ENCODE peak calls at places on chromosomes 13 and 19, in six cellular contexts. H, V, Z, K, F and C are unnamed samples.

GRCh38 chr13:73268306-73268705 is 209.5 kb downstream of the KLF5 start:
- DNase-seq in H (peak; percentile 65), V (no peak), Z (peak; percentile 57), K (no peak), F (no peak), C (no peak)

GRCh38 chr19:5338661-5339469 is 1.7 kb downstream of the PTPRS start:
- DNase-seq in H (no peak), V (peak; percentile 84), Z (no peak), K (peak; percentile 70), F (no peak), C (peak; percentile 57)

GRCh38 chr13:23574421-23574820 is 4.2 kb downstream of the TNFRSF19 start:
- DNase-seq in H (no peak), V (no peak), Z (no peak), K (no peak), F (no peak), C (no peak)

GRCh38 chr19:38266981-38267597 is 2.7 kb downstream of the SPINT2 start:
- DNase-seq in H (peak; percentile 78), V (peak; percentile 62), Z (peak; percentile 58), K (no peak), F (no peak), C (no peak)

GRCh38 chr19:15508035-15508710 is at the start of gene CYP4F22:
- DNase-seq in H (no peak), V (no peak), Z (no peak), K (no peak), F (no peak), C (no peak)

GRCh38 chr19:53977429-53977990 is 13.9 kb upstream of the CACNG6 start:
- DNase-seq in H (peak; percentile 78), V (peak; percentile 97), Z (peak; percentile 88), K (peak; percentile 92), F (peak; percentile 86), C (peak; percentile 92)

GRCh38 chr19:17052439-17052838 is 22.8 kb downstream of the HAUS8 start:
- DNase-seq in H (peak; percentile 59), V (peak; percentile 70), Z (peak; percentile 63), K (peak; percentile 58), F (peak; percentile 67), C (no peak)

GRCh38 chr13:75587679-75588078 is 38.1 kb downstream of the UCHL3 start:
- DNase-seq in H (peak; percentile 4), V (peak; percentile 86), Z (peak; percentile 4), K (peak; percentile 32), F (no peak), C (no peak)

GRCh38 chr13:41978007-41978406 is 17.1 kb upstream of the VWA8 start:
- DNase-seq in H (no peak), V (no peak), Z (no peak), K (no peak), F (no peak), C (no peak)

GRCh38 chr13:76879211-76879875 is 6.9 kb downstream of the KCTD12 start:
- DNase-seq in H (peak; percentile 70), V (no peak), Z (peak; percentile 91), K (no peak), F (no peak), C (no peak)

GRCh38 chr19:682678-683320 is 6.6 kb downstream of the FSTL3 start:
- DNase-seq in H (no peak), V (no peak), Z (no peak), K (no peak), F (no peak), C (no peak)

GRCh38 chr13:98071316-98071715 is 71.6 kb upstream of the FARP1 start:
- DNase-seq in H (no peak), V (no peak), Z (no peak), K (no peak), F (no peak), C (no peak)

GRCh38 chr19:674282-675151 is 1.7 kb upstream of the FSTL3 start:
- DNase-seq in H (no peak), V (no peak), Z (no peak), K (no peak), F (no peak), C (no peak)

GRCh38 chr19:4705413-4706131 is 18.1 kb downstream of the DPP9 start:
- DNase-seq in H (no peak), V (no peak), Z (no peak), K (no peak), F (no peak), C (no peak)

GRCh38 chr13:94596575-94596971 is 621 bp upstream of the TGDS start:
- DNase-seq in H (no peak), V (no peak), Z (no peak), K (no peak), F (no peak), C (no peak)

GRCh38 chr13:82344867-82345266 is 1537.4 kb downstream of the SLITRK1 start:
- DNase-seq in H (no peak), V (no peak), Z (no peak), K (no peak), F (no peak), C (no peak)

GRCh38 chr19:28884786-28885476 is 328.0 kb downstream of the UQCRFS1 start:
- DNase-seq in H (no peak), V (no peak), Z (no peak), K (no peak), F (no peak), C (no peak)

GRCh38 chr19:39398297-39398864 is 7.2 kb downstream of the MED29 start:
- DNase-seq in H (peak; percentile 84), V (no peak), Z (peak; percentile 92), K (no peak), F (no peak), C (no peak)

GRCh38 chr19:50333235-50333736 is 4.1 kb upstream of the KCNC3 start:
- DNase-seq in H (peak; percentile 67), V (peak; percentile 97), Z (peak; percentile 41), K (peak; percentile 96), F (peak; percentile 93), C (peak; percentile 94)

GRCh38 chr13:36992362-36992761 is 6.8 kb downstream of the ALG5 start:
- DNase-seq in H (peak; percentile 22), V (no peak), Z (peak; percentile 20), K (no peak), F (no peak), C (no peak)

GRCh38 chr13:25939961-25940687 is 111.7 kb downstream of the SHISA2 start:
- DNase-seq in H (no peak), V (no peak), Z (no peak), K (no peak), F (no peak), C (no peak)

GRCh38 chr13:102779426-102780159 is 6.0 kb upstream of the TEX30 start:
- DNase-seq in H (no peak), V (no peak), Z (no peak), K (no peak), F (no peak), C (no peak)

GRCh38 chr19:36771275-36772231 is 1.1 kb downstream of the ZNF850 start:
- DNase-seq in H (peak; percentile 87), V (peak; percentile 95), Z (peak; percentile 92), K (peak; percentile 84), F (peak; percentile 54), C (peak; percentile 43)

GRCh38 chr13:76129305-76130040 is 493.3 kb downstream of the LMO7 start:
- DNase-seq in H (no peak), V (no peak), Z (no peak), K (no peak), F (no peak), C (peak; percentile 36)

GRCh38 chr19:19506592-19506991 is 8.8 kb downstream of the TSSK6 start:
- DNase-seq in H (no peak), V (no peak), Z (no peak), K (no peak), F (no peak), C (no peak)

GRCh38 chr19:3137139-3137538 is 1.3 kb downstream of the GNA15 start:
- DNase-seq in H (no peak), V (no peak), Z (no peak), K (no peak), F (no peak), C (no peak)

GRCh38 chr13:98321356-98321755 is 144.3 kb upstream of the RNF113B start:
- DNase-seq in H (no peak), V (no peak), Z (no peak), K (no peak), F (no peak), C (no peak)

GRCh38 chr19:17379221-17379631 is 2.1 kb upstream of the PLVAP start:
- DNase-seq in H (no peak), V (peak; percentile 55), Z (no peak), K (peak; percentile 44), F (peak; percentile 63), C (no peak)

GRCh38 chr19:2529473-2529918 is 53.6 kb downstream of the GADD45B start:
- DNase-seq in H (peak; percentile 96), V (peak; percentile 77), Z (peak; percentile 99), K (no peak), F (no peak), C (no peak)

DNA sequence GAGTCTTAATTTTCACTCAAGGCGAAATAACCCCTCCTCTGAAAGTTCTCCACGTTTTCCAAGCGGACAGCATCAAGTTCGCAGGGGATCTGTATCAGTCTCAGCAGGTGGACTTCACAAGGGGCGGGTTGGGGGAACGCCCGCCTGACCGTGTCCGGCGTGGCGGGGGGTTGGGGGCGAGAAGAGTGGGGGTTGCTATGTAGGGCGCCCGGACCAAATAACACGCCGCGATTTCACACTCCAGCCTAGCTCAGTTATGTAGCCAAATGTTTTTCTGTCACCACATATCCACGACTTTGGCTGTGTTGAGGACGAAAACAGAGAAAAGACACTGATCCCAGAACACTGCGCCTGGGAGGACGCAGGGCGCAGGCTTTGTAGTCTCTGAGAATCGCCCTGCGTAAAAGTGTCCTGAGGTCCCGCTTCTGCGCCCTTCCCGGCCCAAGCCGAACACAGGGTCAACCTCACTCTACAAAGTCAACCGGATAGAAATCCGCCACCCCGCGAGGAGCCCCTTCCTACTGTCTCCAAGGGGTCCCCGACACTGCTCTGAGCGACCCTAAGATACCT is 541 bp downstream of the RUBCNL start:
- DNase-seq in H (no peak), V (peak; percentile 54), Z (peak; percentile 26), K (no peak), F (peak; percentile 62), C (no peak)
- H3K9ac ChIP-seq in H (no peak overlapping the region), V (peak overlapping the region; percentile 70), Z (peak overlapping the region; percentile 86), K (no peak overlapping the region), F (no peak overlapping the region), C (peak overlapping the region; percentile 22)

GRCh38 chr19:49097453-49098288 is 12.4 kb downstream of the SNRNP70 start:
- DNase-seq in H (peak; percentile 72), V (peak; percentile 90), Z (peak; percentile 72), K (peak; percentile 86), F (peak; percentile 90), C (peak; percentile 83)

GRCh38 chr19:49094505-49095482 is 9.5 kb downstream of the SNRNP70 start:
- DNase-seq in H (no peak), V (no peak), Z (no peak), K (no peak), F (no peak), C (no peak)

GRCh38 chr19:49091391-49092038 is 6.3 kb downstream of the SNRNP70 start:
- DNase-seq in H (no peak), V (no peak), Z (no peak), K (no peak), F (no peak), C (no peak)

GRCh38 chr19:49092686-49093085 is 7.4 kb downstream of the SNRNP70 start:
- DNase-seq in H (no peak), V (no peak), Z (no peak), K (no peak), F (no peak), C (no peak)
- H2BK15ac ChIP-seq in H (no peak overlapping the region), V (no peak overlapping the region), Z (no peak overlapping the region), K (no peak overlapping the region), F (no peak overlapping the region), C (no peak overlapping the region)

GRCh38 chr19:12965017-12965811 is 4.2 kb upstream of the DAND5 start:
- DNase-seq in H (peak; percentile 58), V (peak; percentile 88), Z (peak; percentile 74), K (peak; percentile 92), F (peak; percentile 97), C (peak; percentile 72)
- H3K9ac ChIP-seq in H (peak overlapping the region; percentile 44), V (peak overlapping the region; percentile 70), Z (peak overlapping the region; percentile 86), K (no peak overlapping the region), F (peak overlapping the region; percentile 25), C (peak overlapping the region; percentile 83)

GRCh38 chr13:39634956-39635355 is 20.5 kb upstream of the COG6 start:
- DNase-seq in H (no peak), V (no peak), Z (no peak), K (no peak), F (no peak), C (no peak)
- H2BK15ac ChIP-seq in H (no peak overlapping the region), V (no peak overlapping the region), Z (no peak overlapping the region), K (no peak overlapping the region), F (no peak overlapping the region), C (no peak overlapping the region)